ENCODE peak calls at places on chromosomes 5 and 9, in seven cellular contexts. C is transverse colon, K is upper lobe of left lung, A is A549, Y is H1, X is ovary, G is sigmoid colon. N is an unnamed sample. For H3K4me1, the result is how much of the 10 kb centered on the place peaks cover.

GRCh38 chr9:116464987-116465571 is 222.0 kb upstream of the TRIM32 start:
- DNase-seq in C (no peak), K (no peak), A (no peak), Y (no peak), X (peak), G (no peak), N (no peak)

GRCh38 chr5:176184608-176185132 is 53.6 kb upstream of the SIMC1 start:
- DNase-seq in C (no peak), K (no peak), A (no peak), Y (no peak), X (no peak), G (no peak), N (no peak)

GRCh38 chr5:173321886-173322285 is 6.3 kb downstream of the STC2 start:
- DNase-seq in C (no peak), K (no peak), A (no peak), Y (no peak), X (no peak), G (no peak), N (no peak)

GRCh38 chr9:111533099-111533785 is 8.3 kb downstream of the ZNF483 start:
- DNase-seq in C (no peak), K (no peak), A (no peak), Y (no peak), X (no peak), G (no peak), N (no peak)

GRCh38 chr5:72018158-72018803 is 89.0 kb upstream of the MAP1B start:
- DNase-seq in C (peak), K (no peak), A (peak), Y (peak), X (no peak), G (no peak), N (no peak)

GRCh38 chr5:150671509-150672236 is 10.6 kb downstream of the MYOZ3 start:
- DNase-seq in C (no peak), K (peak), A (no peak), Y (no peak), X (no peak), G (no peak), N (no peak)

GRCh38 chr9:7097785-7098420 is 340.1 kb downstream of the KDM4C start:
- DNase-seq in C (no peak), K (no peak), A (no peak), Y (no peak), X (no peak), G (no peak), N (no peak)

GRCh38 chr9:21883642-21884041 is 81.2 kb downstream of the MTAP start:
- DNase-seq in C (no peak), K (no peak), A (no peak), Y (no peak), X (no peak), G (no peak), N (no peak)

GRCh38 chr9:110076894-110077725 is 130.8 kb downstream of the C9orf152 start:
- DNase-seq in C (no peak), K (no peak), A (no peak), Y (no peak), X (no peak), G (no peak), N (no peak)

GRCh38 chr5:150465926-150466325 is 16.4 kb upstream of the RPS14 start:
- DNase-seq in C (no peak), K (no peak), A (no peak), Y (no peak), X (no peak), G (no peak), N (no peak)

GRCh38 chr9:135989722-135990467 is 28.7 kb upstream of the UBAC1 start:
- DNase-seq in C (no peak), K (peak), A (no peak), Y (no peak), X (no peak), G (no peak), N (no peak)

GRCh38 chr5:154046486-154046885 is 7.7 kb downstream of the MFAP3 start:
- DNase-seq in C (no peak), K (no peak), A (no peak), Y (no peak), X (no peak), G (no peak), N (no peak)

GRCh38 chr5:174773371-174773770 is 49.0 kb downstream of the MSX2 start:
- DNase-seq in C (no peak), K (no peak), A (no peak), Y (no peak), X (no peak), G (no peak), N (no peak)

GRCh38 chr9:74777136-74777879 is 110.4 kb downstream of the TRPM6 start:
- DNase-seq in C (peak), K (no peak), A (peak), Y (no peak), X (peak), G (peak), N (peak)

GRCh38 chr5:111749303-111750026 is 7.5 kb downstream of the NREP start:
- DNase-seq in C (no peak), K (no peak), A (no peak), Y (no peak), X (no peak), G (no peak), N (no peak)

GRCh38 chr5:55982957-55983381 is 11.8 kb downstream of the IL6ST start:
- DNase-seq in C (peak), K (no peak), A (peak), Y (no peak), X (no peak), G (no peak), N (no peak)

GRCh38 chr5:179326176-179326997 is 18.9 kb downstream of the ADAMTS2 start:
- DNase-seq in C (peak), K (peak), A (no peak), Y (no peak), X (peak), G (peak), N (peak)

GRCh38 chr5:114504560-114504959 is 142.7 kb downstream of the KCNN2 start:
- DNase-seq in C (no peak), K (peak), A (no peak), Y (no peak), X (no peak), G (no peak), N (no peak)

GRCh38 chr5:133953568-133954145 is 14.8 kb downstream of the C5orf15 start:
- DNase-seq in C (no peak), K (no peak), A (no peak), Y (no peak), X (no peak), G (no peak), N (no peak)
- H3K4me3 ChIP-seq in C (no peak), K (no peak), A (no peak), Y (no peak), X (no peak), G (no peak), N (no peak)

GRCh38 chr9:78006734-78007133 is 24.9 kb downstream of the GNAQ start:
- DNase-seq in C (no peak), K (no peak), A (no peak), Y (no peak), X (no peak), G (no peak), N (no peak)

GRCh38 chr9:78009156-78009555 is 22.5 kb downstream of the GNAQ start:
- DNase-seq in C (no peak), K (no peak), A (no peak), Y (no peak), X (no peak), G (no peak), N (no peak)

GRCh38 chr9:78011037-78011436 is 20.6 kb downstream of the GNAQ start:
- DNase-seq in C (no peak), K (no peak), A (no peak), Y (no peak), X (no peak), G (no peak), N (no peak)

GRCh38 chr9:78013924-78014323 is 17.7 kb downstream of the GNAQ start:
- DNase-seq in C (no peak), K (no peak), A (no peak), Y (no peak), X (no peak), G (no peak), N (no peak)

DNA sequence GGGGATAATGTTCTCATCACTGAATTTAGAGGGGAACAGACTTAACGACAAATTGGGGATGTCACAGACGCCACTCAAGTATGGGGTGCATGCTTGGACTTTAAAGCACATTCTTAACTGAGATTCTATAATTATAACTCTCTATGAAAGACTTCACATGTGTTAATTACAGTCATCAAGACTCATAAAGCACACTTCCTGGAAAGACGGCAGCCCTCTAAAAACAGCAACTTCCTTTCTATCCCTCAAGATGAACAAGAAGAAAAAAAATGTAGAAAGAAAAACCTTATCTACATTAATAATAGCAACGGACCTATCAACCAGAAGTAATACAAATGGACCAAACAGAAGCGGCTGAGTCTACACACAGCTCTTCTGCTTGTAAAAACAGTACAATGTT is 21.2 kb downstream of the GNAQ start:
- DNase-seq in C (no peak), K (no peak), A (no peak), Y (no peak), X (no peak), G (no peak), N (no peak)
- H3K4me1 ChIP-seq in C (half or more), K (half or more), A (under half), Y (under half), X (under half), G (half or more), N (under half)

DNA sequence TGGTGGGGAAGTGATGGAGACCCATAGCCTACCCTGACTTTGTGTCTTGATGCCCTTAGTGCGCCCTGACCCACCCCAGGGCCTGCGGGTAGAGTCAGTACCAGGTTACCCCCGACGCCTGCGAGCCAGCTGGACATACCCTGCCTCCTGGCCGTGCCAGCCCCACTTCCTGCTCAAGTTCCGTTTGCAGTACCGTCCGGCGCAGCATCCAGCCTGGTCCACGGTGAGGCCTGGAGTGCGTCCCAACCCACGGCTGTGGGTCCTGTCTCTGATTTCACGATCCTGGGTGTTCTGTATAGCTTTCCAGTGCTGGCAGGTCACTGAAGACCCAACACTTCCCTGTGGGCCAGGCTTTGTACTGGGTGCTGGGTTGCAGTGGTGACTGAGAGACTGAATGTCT is 4.0 kb downstream of the CCL27 start:
- DNase-seq in C (no peak), K (peak), A (no peak), Y (no peak), X (no peak), G (no peak), N (no peak)
- TF ChIP-seq EP300 in C (no peak), K (no peak), A (no peak), Y (no peak), X (no peak), G (no peak), N (no peak)

DNA sequence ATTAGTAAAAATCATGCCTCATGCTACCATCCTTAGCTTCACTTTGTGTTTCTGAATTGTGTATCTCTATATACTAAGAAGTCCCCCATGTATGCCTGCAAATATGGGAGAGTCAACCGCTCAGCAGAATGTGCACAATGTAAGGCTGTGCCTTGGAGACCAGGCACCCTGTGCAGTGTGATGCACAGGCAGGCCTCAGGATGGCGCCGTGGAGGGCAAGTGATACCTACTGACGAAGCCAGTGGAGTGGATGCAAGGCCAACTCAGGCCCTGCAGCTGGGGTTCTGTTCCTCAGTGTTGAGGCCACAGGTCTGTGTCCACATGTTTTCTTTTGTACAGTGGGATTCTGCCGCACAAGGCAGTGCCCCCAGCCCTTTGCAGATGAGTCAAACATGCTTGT is 28.4 kb downstream of the SYK start:
- DNase-seq in C (no peak), K (no peak), A (no peak), Y (no peak), X (no peak), G (no peak), N (no peak)
- H3K4me3 ChIP-seq in C (no peak), K (no peak), A (no peak), Y (no peak), X (no peak), G (no peak), N (no peak)

GRCh38 chr5:9477537-9477936 is 68.3 kb downstream of the SEMA5A start:
- DNase-seq in C (no peak), K (no peak), A (no peak), Y (no peak), X (no peak), G (no peak), N (no peak)
- H3K4me1 ChIP-seq in C (under half), K (under half), A (under half), Y (under half), X (under half), G (under half), N (under half)

GRCh38 chr5:124263680-124264491 is 482.6 kb downstream of the ZNF608 start:
- DNase-seq in C (no peak), K (no peak), A (no peak), Y (peak), X (no peak), G (no peak), N (no peak)

GRCh38 chr5:124263172-124263571 is 483.3 kb downstream of the ZNF608 start:
- DNase-seq in C (no peak), K (no peak), A (no peak), Y (no peak), X (no peak), G (no peak), N (no peak)

GRCh38 chr5:124261133-124261532 is 485.3 kb downstream of the ZNF608 start:
- DNase-seq in C (no peak), K (no peak), A (no peak), Y (no peak), X (no peak), G (no peak), N (no peak)

GRCh38 chr5:124262443-124262842 is 484.0 kb downstream of the ZNF608 start:
- DNase-seq in C (no peak), K (no peak), A (no peak), Y (peak), X (no peak), G (no peak), N (no peak)

DNA sequence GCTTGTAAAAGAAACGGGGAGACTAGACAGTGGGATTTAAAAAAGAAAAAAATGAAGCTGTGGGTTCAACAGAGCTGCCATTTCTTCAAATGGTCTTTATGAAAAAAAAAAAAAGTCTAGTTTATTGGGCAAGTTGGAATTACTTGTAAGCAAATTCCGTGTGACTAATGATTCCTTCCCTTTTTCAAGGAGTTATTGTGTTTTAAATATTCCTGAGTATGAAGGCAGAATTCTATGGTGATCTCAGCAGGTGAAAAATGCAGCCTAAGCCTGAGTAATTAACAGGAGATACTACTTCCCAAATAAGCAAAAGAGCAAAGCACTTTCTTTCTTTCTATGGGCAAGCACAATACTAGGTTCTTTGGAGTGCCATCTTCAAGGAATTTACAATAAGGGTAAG is 481.9 kb downstream of the ZNF608 start:
- DNase-seq in C (no peak), K (no peak), A (no peak), Y (no peak), X (no peak), G (no peak), N (no peak)
- TF ChIP-seq EP300 in C (no peak), K (no peak), A (no peak), Y (no peak), X (no peak), G (no peak), N (no peak)

GRCh38 chr5:108297042-108297596 is 84.8 kb downstream of the FBXL17 start:
- DNase-seq in C (no peak), K (no peak), A (no peak), Y (no peak), X (no peak), G (no peak), N (no peak)

DNA sequence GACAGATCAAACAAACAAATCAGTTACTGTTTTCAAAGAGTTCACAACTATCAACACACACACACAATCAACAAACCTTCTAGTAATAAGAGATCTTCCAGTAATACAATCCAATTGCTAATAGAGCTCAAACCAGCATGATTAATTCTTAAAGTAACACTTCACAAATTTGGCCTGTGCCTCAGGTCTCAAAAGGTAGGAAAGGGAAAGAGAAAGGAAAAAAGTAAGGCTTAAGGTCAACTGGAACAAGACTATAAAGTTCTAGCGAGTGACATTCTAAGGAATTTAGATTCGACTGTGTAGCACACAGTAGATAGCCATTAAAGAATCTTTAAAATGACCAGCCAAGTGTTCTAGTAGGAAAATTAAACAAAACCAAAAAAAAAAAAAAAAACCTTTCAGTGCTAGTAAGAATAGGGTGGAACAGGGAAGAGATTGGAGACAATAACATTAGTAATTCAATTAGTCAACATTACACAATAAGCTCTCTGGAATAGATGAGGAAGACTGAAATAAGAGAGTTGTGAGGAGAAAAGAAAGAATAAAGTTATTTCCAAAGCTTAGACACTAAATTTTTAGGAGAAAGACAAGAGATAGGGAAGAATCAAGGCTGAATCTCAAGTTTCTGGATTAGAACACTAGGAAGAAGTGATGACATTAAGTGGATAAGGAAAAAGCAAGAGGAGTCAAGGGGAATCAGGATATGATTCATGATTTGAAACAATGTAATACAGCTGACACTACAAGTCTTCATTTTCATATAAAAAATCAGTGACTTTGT is 86.1 kb downstream of the FBXL17 start:
- DNase-seq in C (no peak), K (no peak), A (no peak), Y (no peak), X (no peak), G (no peak), N (no peak)
- H3K4me3 ChIP-seq in C (no peak), K (no peak), A (no peak), Y (no peak), X (no peak), G (no peak), N (no peak)

N was measured in tibial nerve.